ENCODE peak calls at places on chromosome 15, in four cellular contexts. J, N, L and M are unnamed samples.

GRCh38 chr15:74235962-74236361 is at the start of gene CCDC33:
- DNase-seq in J (no peak), L (no peak), N (no peak), M (no peak)

GRCh38 chr15:44595656-44596510 is 58.9 kb downstream of the EIF3J start:
- DNase-seq in J (no peak), L (no peak), N (no peak), M (no peak)

GRCh38 chr15:60967728-60968127 is 261.4 kb downstream of the RORA start:
- DNase-seq in J (no peak), L (no peak), N (no peak), M (no peak)

GRCh38 chr15:74218172-74218885 is 15.7 kb upstream of the STRA6 start:
- DNase-seq in L (no peak), J (no peak), N (no peak), M (no peak)

GRCh38 chr15:99103279-99103678 is 1.6 kb upstream of the SYNM start:
- DNase-seq in J (no peak), N (no peak), L (no peak), M (no peak)

GRCh38 chr15:96703087-96703486 is 372.6 kb downstream of the NR2F2 start:
- DNase-seq in N (no peak), J (no peak), L (no peak), M (no peak)

GRCh38 chr15:82548700-82549099 is 8.4 kb upstream of the RPS17 start:
- DNase-seq in J (no peak), N (no peak), L (no peak), M (no peak)

GRCh38 chr15:78859971-78860733 is 12.5 kb upstream of the MORF4L1 start:
- DNase-seq in J (peak; percentile 80), N (peak; percentile 33), L (peak; percentile 90), M (peak; percentile 90)

GRCh38 chr15:71447328-71448250 is 332.3 kb downstream of the THSD4 start:
- DNase-seq in J (no peak), N (no peak), L (no peak), M (no peak)

GRCh38 chr15:69713726-69714559 is 261.3 kb downstream of the RPLP1 start:
- DNase-seq in L (no peak), N (no peak), J (no peak), M (no peak)

GRCh38 chr15:63599401-63600000 is 2.3 kb downstream of the FBXL22 start:
- DNase-seq in L (peak; percentile 46), J (peak; percentile 79), N (no peak), M (no peak)

GRCh38 chr15:75176404-75176761 is 25.3 kb upstream of the C15orf39 start:
- DNase-seq in N (no peak), J (peak; percentile 42), L (peak; percentile 46), M (no peak)

GRCh38 chr15:30913761-30914160 is 10.0 kb downstream of the FAN1 start:
- DNase-seq in N (no peak), J (no peak), L (no peak), M (no peak)

GRCh38 chr15:74392402-74392876 is 25.0 kb upstream of the CYP11A1 start:
- DNase-seq in L (peak; percentile 56), N (no peak), J (no peak), M (no peak)

GRCh38 chr15:63729115-63729884 is 104.4 kb downstream of the HERC1 start:
- DNase-seq in N (no peak), J (no peak), L (no peak), M (no peak)

GRCh38 chr15:63015618-63016017 is 26.9 kb upstream of the TPM1 start:
- DNase-seq in L (no peak), N (no peak), J (no peak), M (no peak)

GRCh38 chr15:60469893-60470641 is 8.9 kb downstream of the ICE2 start:
- DNase-seq in L (no peak), J (no peak), N (no peak), M (no peak)

GRCh38 chr15:89068325-89068784 is 19.9 kb upstream of the ABHD2 start:
- DNase-seq in J (no peak), L (no peak), N (no peak), M (no peak)

GRCh38 chr15:39629376-39629775 is 48.5 kb downstream of the THBS1 start:
- DNase-seq in J (no peak), N (no peak), L (peak; percentile 23), M (no peak)

GRCh38 chr15:83046558-83047127 is 20.4 kb downstream of the BTBD1 start:
- DNase-seq in J (no peak), L (no peak), N (no peak), M (no peak)

GRCh38 chr15:35078221-35078915 is 6.7 kb downstream of the NANOGP8 start:
- DNase-seq in N (no peak), J (no peak), L (peak; percentile 74), M (peak; percentile 42)

GRCh38 chr15:101494251-101494796 is 4.8 kb upstream of the PCSK6 start:
- DNase-seq in L (peak; percentile 2), N (no peak), J (no peak), M (no peak)

GRCh38 chr15:70058642-70059360 is 38.9 kb downstream of the TLE3 start:
- DNase-seq in J (peak; percentile 4), L (no peak), N (no peak), M (no peak)

GRCh38 chr15:44188810-44189209 is 6.3 kb downstream of the FRMD5 start:
- DNase-seq in N (no peak), L (no peak), J (no peak), M (no peak)

GRCh38 chr15:40263036-40263754 is 19.7 kb downstream of the ANKRD63 start:
- DNase-seq in J (no peak), L (no peak), N (no peak), M (no peak)

GRCh38 chr15:74781673-74782595 is at the start of gene CSK:
- DNase-seq in L (peak; percentile 92), N (no peak), J (peak; percentile 87), M (no peak)

GRCh38 chr15:101068961-101069734 is 150.0 kb downstream of the LRRK1 start:
- DNase-seq in J (peak; percentile 56), N (no peak), L (peak; percentile 28), M (peak; percentile 74)

GRCh38 chr15:81071705-81072104 is 62.4 kb upstream of the CFAP161 start:
- DNase-seq in L (no peak), J (no peak), N (no peak), M (no peak)

GRCh38 chr15:64521726-64522164 is 61.4 kb downstream of the ZNF609 start:
- DNase-seq in L (peak; percentile 38), N (no peak), J (no peak), M (peak; percentile 70)

GRCh38 chr15:33200444-33200843 is 5.9 kb upstream of the FMN1 start:
- DNase-seq in L (peak; percentile 57), N (no peak), J (no peak), M (peak; percentile 57)

GRCh38 chr15:33908396-33908795 is 59.9 kb upstream of the CHRM5 start:
- DNase-seq in L (no peak), J (no peak), N (no peak), M (no peak)

GRCh38 chr15:93028111-93028631 is 60.8 kb downstream of the RGMA start:
- DNase-seq in N (no peak), L (no peak), J (peak; percentile 46), M (no peak)

GRCh38 chr15:57216288-57216687 is 160.0 kb upstream of the CGNL1 start:
- DNase-seq in J (no peak), L (peak; percentile 45), N (no peak), M (no peak)

GRCh38 chr15:66635006-66635405 is 67.0 kb upstream of the SMAD6 start:
- DNase-seq in N (no peak), J (no peak), L (no peak), M (no peak)
- TF ChIP-seq CTCF in N (no peak), J (no peak), L (no peak), M (no peak)

DNA sequence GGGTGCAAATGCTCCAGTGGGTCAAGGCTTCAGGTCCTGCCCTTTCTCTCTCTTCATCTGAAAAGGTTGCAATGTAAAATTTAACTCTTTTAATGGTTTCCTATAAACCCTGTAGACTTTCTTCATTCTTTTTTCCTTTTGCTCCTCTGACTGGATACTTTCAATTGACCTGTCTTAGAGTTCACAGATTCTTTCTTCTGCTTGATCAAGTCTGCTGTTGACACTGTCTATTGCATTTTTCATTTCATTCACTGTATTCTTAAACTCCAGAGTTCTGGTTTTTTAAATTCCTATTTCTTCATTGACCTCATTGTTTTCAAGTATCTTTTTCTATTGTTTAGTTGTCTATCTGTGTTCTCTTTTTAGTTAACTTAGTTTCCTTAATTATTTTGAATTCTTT is 82.1 kb downstream of the FAM227B start:
- DNase-seq in L (no peak), J (no peak), N (no peak), M (no peak)
- H3K4me3 ChIP-seq in L (no peak overlapping the region), J (no peak overlapping the region), N (no peak overlapping the region), M (no peak overlapping the region)

GRCh38 chr15:48602358-48603122 is 43.0 kb downstream of the FBN1 start:
- DNase-seq in J (no peak), L (no peak), N (no peak), M (no peak)
- H3K36me3 ChIP-seq in J (no peaks in the 10 kb centered on the region), L (no peaks in the 10 kb centered on the region), N (peaks cover 5% of the 10 kb centered on the region), M (no peaks in the 10 kb centered on the region)

DNA sequence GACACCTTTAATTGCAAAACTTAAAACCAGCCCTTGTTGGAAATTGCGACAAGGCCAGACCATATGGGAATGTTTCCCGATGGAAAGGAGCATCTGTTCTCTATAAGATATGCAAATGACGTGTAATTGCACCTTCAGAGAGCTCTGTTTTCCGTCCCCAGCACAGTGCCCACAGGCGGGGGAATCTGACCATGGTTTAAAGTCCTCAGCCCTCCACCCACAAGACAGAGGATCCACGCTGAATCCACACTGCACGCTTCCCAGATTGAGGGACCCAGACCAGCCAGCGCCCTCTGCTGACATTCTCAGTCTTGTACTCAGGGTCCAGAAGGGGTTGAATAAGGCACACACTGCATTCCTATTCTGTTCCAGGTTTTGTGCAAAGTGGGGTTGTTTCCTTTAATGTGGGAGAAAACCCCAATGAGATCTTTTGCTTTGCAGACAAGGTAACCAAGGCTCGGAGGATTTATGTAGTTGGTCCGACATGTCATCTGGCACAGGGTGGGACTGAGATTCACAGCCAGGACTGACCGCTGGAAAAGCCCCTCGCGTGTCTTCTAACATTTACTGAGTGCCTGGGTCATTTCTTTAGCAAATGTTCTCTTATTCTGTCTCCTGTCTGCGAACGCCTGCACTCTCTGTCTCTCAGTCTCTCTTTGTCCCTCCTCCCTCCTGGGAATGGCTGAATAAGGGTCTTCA is 36.8 kb upstream of the KLHL25 start:
- DNase-seq in L (peak; percentile 83), J (peak; percentile 80), N (peak; percentile 20), M (peak; percentile 58)
- TF ChIP-seq CTCF in L (peak; percentile 72), J (peak; percentile 52), N (peak; percentile 55), M (peak; percentile 38)

GRCh38 chr15:43105778-43106485 is at the start of gene UBR1:
- DNase-seq in L (peak; percentile 94), J (peak; percentile 90), N (peak; percentile 71), M (peak; percentile 91)

GRCh38 chr15:43104426-43104825 is 1.4 kb downstream of the UBR1 start:
- DNase-seq in J (no peak), N (no peak), L (no peak), M (no peak)

GRCh38 chr15:43105077-43105769 is 615 bp downstream of the UBR1 start:
- DNase-seq in J (no peak), N (no peak), L (peak; percentile 43), M (no peak)

GRCh38 chr15:43102181-43102580 is 3.7 kb downstream of the UBR1 start:
- DNase-seq in N (no peak), L (no peak), J (no peak), M (no peak)

GRCh38 chr15:43103939-43104338 is 1.9 kb downstream of the UBR1 start:
- DNase-seq in N (no peak), L (no peak), J (no peak), M (no peak)
- H3K4me3 ChIP-seq in N (no peak overlapping the region), L (no peak overlapping the region), J (no peak overlapping the region), M (no peak overlapping the region)

GRCh38 chr15:59221479-59221878 is 14.8 kb downstream of the LDHAL6B start:
- DNase-seq in N (no peak), L (no peak), J (no peak), M (no peak)
- H3K36me3 ChIP-seq in N (peaks cover 16% of the 10 kb centered on the region), L (no peaks in the 10 kb centered on the region), J (no peaks in the 10 kb centered on the region), M (no peaks in the 10 kb centered on the region)